ENCODE peak calls at places on chromosome 18, in four cellular contexts. V is IMR-90, F is left ventricle myocardium inferior, P is body of pancreas. N is an unnamed sample. For H3K4me1, the result is how much of the 10 kb centered on the place peaks cover.

GRCh38 chr18:62325806-62326645 is 916 bp downstream of the TNFRSF11A start:
- DNase-seq in V (peak), F (no peak), P (no peak), N (no peak)

GRCh38 chr18:43578636-43579203 is 301.4 kb upstream of the SYT4 start:
- DNase-seq in V (no peak), F (no peak), P (peak), N (no peak)

GRCh38 chr18:23883277-23883790 is 131.2 kb upstream of the TTC39C start:
- DNase-seq in V (peak), F (no peak), P (no peak), N (peak)

GRCh38 chr18:79450289-79450920 is 54.7 kb downstream of the NFATC1 start:
- DNase-seq in V (no peak), F (no peak), P (no peak), N (no peak)

GRCh38 chr18:24051256-24051947 is 36.8 kb downstream of the TTC39C start:
- DNase-seq in V (peak), F (no peak), P (peak), N (peak)

GRCh38 chr18:159037-159652 is 788 bp downstream of the USP14 start:
- DNase-seq in V (peak), F (no peak), P (no peak), N (peak)

GRCh38 chr18:11955299-11956029 is 25.8 kb upstream of the IMPA2 start:
- DNase-seq in V (peak), F (no peak), P (peak), N (no peak)

GRCh38 chr18:50791599-50792438 is 28.0 kb downstream of the MRO start:
- DNase-seq in V (no peak), F (no peak), P (no peak), N (no peak)

GRCh38 chr18:32911660-32912284 is 138.9 kb upstream of the KLHL14 start:
- DNase-seq in V (peak), F (no peak), P (no peak), N (no peak)

GRCh38 chr18:35282353-35282752 is 7.7 kb downstream of the ZSCAN30 start:
- DNase-seq in V (peak), F (no peak), P (no peak), N (no peak)

GRCh38 chr18:58993260-58993659 is 128.6 kb downstream of the ZNF532 start:
- DNase-seq in V (peak), F (no peak), P (peak), N (no peak)

GRCh38 chr18:48974304-48975220 is 23.8 kb upstream of the SMAD7 start:
- DNase-seq in V (no peak), F (no peak), P (no peak), N (no peak)

GRCh38 chr18:75212626-75213110 is 2.1 kb downstream of the TSHZ1 start:
- DNase-seq in V (no peak), F (no peak), P (no peak), N (no peak)
- H3K4me1 ChIP-seq in V (under half), F (half or more), P (under half), N (under half)

GRCh38 chr18:54931152-54931551 is 28.1 kb downstream of the CCDC68 start:
- DNase-seq in V (no peak), F (no peak), P (no peak), N (no peak)
- TF ChIP-seq CTCF in V (no peak), F (no peak), P (no peak), N (no peak)

GRCh38 chr18:70295192-70295522 is 6.3 kb downstream of the SOCS6 start:
- DNase-seq in V (no peak), F (no peak), P (no peak), N (no peak)
- H3K4me3 ChIP-seq in V (no peak), F (peak), P (no peak), N (no peak)

DNA sequence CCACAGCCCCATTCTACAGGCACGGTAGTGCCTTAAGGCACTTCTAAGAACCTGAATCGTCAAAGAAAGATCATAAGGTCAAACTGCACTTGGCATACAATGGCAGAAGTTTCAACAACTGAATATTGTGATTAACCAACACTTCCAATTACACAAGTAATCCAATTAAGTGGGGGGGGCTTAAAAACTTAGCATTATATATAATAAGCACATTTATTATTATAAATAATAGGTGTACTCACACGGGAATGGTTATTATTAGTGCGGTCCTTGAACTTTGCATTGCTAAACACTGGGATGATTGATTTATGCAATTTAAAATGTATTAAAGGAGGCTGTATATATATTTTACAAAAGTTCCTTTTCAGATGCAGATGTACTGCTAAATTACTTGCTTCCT is 7.6 kb downstream of the APCDD1 start:
- DNase-seq in V (no peak), F (no peak), P (no peak), N (no peak)
- H3K4me1 ChIP-seq in V (under half), F (under half), P (under half), N (under half)

N was measured in Caco-2.